ENCODE peak calls at places on chromosomes 1 and 21, in seven cellular contexts. H, W, K, D, C, Y and R are unnamed samples.
A peak's percentile ranks its signal among the peaks of the same experiment; 100 is the strongest.

GRCh38 chr1:201582261-201582951 is 43.5 kb downstream of the NAV1 start:
- DNase-seq in Y (no peak), C (peak; percentile 75), H (no peak), W (peak; percentile 56), K (peak; percentile 84), D (no peak), R (no peak)

GRCh38 chr1:211352985-211353515 is 26.4 kb downstream of the TRAF5 start:
- DNase-seq in W (no peak), Y (peak; percentile 26), C (peak; percentile 74), D (peak; percentile 50), K (no peak), H (peak; percentile 42), R (no peak)

GRCh38 chr1:156929596-156930238 is 9.3 kb downstream of the LRRC71 start:
- DNase-seq in W (no peak), H (no peak), K (no peak), C (no peak), D (no peak), Y (no peak), R (no peak)

GRCh38 chr1:14613915-14614314 is 15.4 kb downstream of the KAZN start:
- DNase-seq in Y (no peak), C (peak; percentile 63), H (no peak), K (no peak), D (no peak), W (peak; percentile 52), R (no peak)

GRCh38 chr21:42317826-42318746 is 2.9 kb upstream of the TFF3 start:
- DNase-seq in H (no peak), K (no peak), D (no peak), C (no peak), Y (no peak), W (no peak), R (no peak)

GRCh38 chr1:97158704-97159103 is 437.1 kb downstream of the PTBP2 start:
- DNase-seq in D (no peak), Y (no peak), K (no peak), C (no peak), W (no peak), H (no peak), R (no peak)

GRCh38 chr1:65066766-65067490 is 81.1 kb upstream of the AK4 start:
- DNase-seq in W (peak; percentile 93), C (peak; percentile 73), H (peak; percentile 83), Y (peak; percentile 42), D (peak; percentile 84), K (peak; percentile 58), R (peak; percentile 62)

GRCh38 chr1:160101037-160101716 is 2.8 kb upstream of the IGSF8 start:
- DNase-seq in H (peak; percentile 65), Y (peak; percentile 34), D (peak; percentile 71), K (peak; percentile 78), C (peak; percentile 78), W (peak; percentile 90), R (peak; percentile 88)

GRCh38 chr1:32817815-32818786 is 648 bp downstream of the S100PBP start:
- DNase-seq in Y (no peak), W (peak; percentile 71), K (peak; percentile 58), C (peak; percentile 78), H (no peak), D (peak; percentile 11), R (peak; percentile 53)

GRCh38 chr1:221865808-221866207 is 123.9 kb upstream of the DUSP10 start:
- DNase-seq in Y (no peak), W (no peak), C (peak; percentile 60), D (no peak), K (no peak), H (no peak), R (no peak)